ENCODE peak calls at places on chromosomes 16 and 17, in five cellular contexts. One of them, this sample, is unnamed.

GRCh38 chr16:4936181-4936990 is 562 bp downstream of the PPL start:
- DNase-seq in activated T-cell treated with anti-CD3 and anti-CD28 coated beads, Interleukin-2, amount 50 U/mL, for 4 hours: no peak
- DNase-seq in activated T-helper 1 cell treated with Interleukin-2 at 50 U/mL for 16 hours: no peak
- DNase-seq in fibroblast of lung: peak
- DNase-seq in HT1080: no peak
- DNase-seq in this sample: no peak

GRCh38 chr17:55290721-55291507 is 26.2 kb downstream of the HLF start:
- DNase-seq in activated T-cell treated with anti-CD3 and anti-CD28 coated beads, Interleukin-2, amount 50 U/mL, for 4 hours: no peak
- DNase-seq in activated T-helper 1 cell treated with Interleukin-2 at 50 U/mL for 16 hours: no peak
- DNase-seq in fibroblast of lung: no peak
- DNase-seq in HT1080: no peak
- DNase-seq in this sample: no peak

GRCh38 chr16:2422123-2422867 is 7.0 kb upstream of the CCNF start:
- DNase-seq in activated T-cell treated with anti-CD3 and anti-CD28 coated beads, Interleukin-2, amount 50 U/mL, for 4 hours: no peak
- DNase-seq in activated T-helper 1 cell treated with Interleukin-2 at 50 U/mL for 16 hours: no peak
- DNase-seq in fibroblast of lung: no peak
- DNase-seq in HT1080: no peak
- DNase-seq in this sample: no peak

GRCh38 chr16:81711609-81712329 is 67.3 kb upstream of the PLCG2 start:
- DNase-seq in activated T-cell treated with anti-CD3 and anti-CD28 coated beads, Interleukin-2, amount 50 U/mL, for 4 hours: no peak
- DNase-seq in activated T-helper 1 cell treated with Interleukin-2 at 50 U/mL for 16 hours: no peak
- DNase-seq in fibroblast of lung: peak
- DNase-seq in HT1080: peak
- DNase-seq in this sample: peak

GRCh38 chr17:54956802-54957201 is 11.7 kb downstream of the COX11 start:
- DNase-seq in activated T-cell treated with anti-CD3 and anti-CD28 coated beads, Interleukin-2, amount 50 U/mL, for 4 hours: no peak
- DNase-seq in activated T-helper 1 cell treated with Interleukin-2 at 50 U/mL for 16 hours: no peak
- DNase-seq in fibroblast of lung: no peak
- DNase-seq in HT1080: no peak
- DNase-seq in this sample: no peak

GRCh38 chr16:25161753-25162152 is 50.2 kb downstream of the LCMT1 start:
- DNase-seq in activated T-cell treated with anti-CD3 and anti-CD28 coated beads, Interleukin-2, amount 50 U/mL, for 4 hours: no peak
- DNase-seq in activated T-helper 1 cell treated with Interleukin-2 at 50 U/mL for 16 hours: no peak
- DNase-seq in fibroblast of lung: no peak
- DNase-seq in HT1080: no peak
- DNase-seq in this sample: no peak

GRCh38 chr17:50102164-50102991 is 7.2 kb downstream of the PDK2 start:
- DNase-seq in activated T-cell treated with anti-CD3 and anti-CD28 coated beads, Interleukin-2, amount 50 U/mL, for 4 hours: no peak
- DNase-seq in activated T-helper 1 cell treated with Interleukin-2 at 50 U/mL for 16 hours: no peak
- DNase-seq in fibroblast of lung: no peak
- DNase-seq in HT1080: no peak
- DNase-seq in this sample: peak

GRCh38 chr16:30527635-30528178 is 1.3 kb upstream of the ZNF768 start:
- DNase-seq in activated T-cell treated with anti-CD3 and anti-CD28 coated beads, Interleukin-2, amount 50 U/mL, for 4 hours: no peak
- DNase-seq in activated T-helper 1 cell treated with Interleukin-2 at 50 U/mL for 16 hours: no peak
- DNase-seq in fibroblast of lung: no peak
- DNase-seq in HT1080: no peak
- DNase-seq in this sample: no peak

GRCh38 chr16:58127033-58127556 is 2.1 kb downstream of the CFAP20 start:
- DNase-seq in activated T-cell treated with anti-CD3 and anti-CD28 coated beads, Interleukin-2, amount 50 U/mL, for 4 hours: no peak
- DNase-seq in activated T-helper 1 cell treated with Interleukin-2 at 50 U/mL for 16 hours: no peak
- DNase-seq in fibroblast of lung: peak
- DNase-seq in HT1080: no peak
- DNase-seq in this sample: peak

GRCh38 chr17:2266045-2266864 is 37.3 kb downstream of the SMG6 start:
- DNase-seq in activated T-cell treated with anti-CD3 and anti-CD28 coated beads, Interleukin-2, amount 50 U/mL, for 4 hours: peak
- DNase-seq in activated T-helper 1 cell treated with Interleukin-2 at 50 U/mL for 16 hours: peak
- DNase-seq in fibroblast of lung: no peak
- DNase-seq in HT1080: no peak
- DNase-seq in this sample: no peak

GRCh38 chr16:72400257-72401078 is 228.5 kb upstream of the PMFBP1 start:
- DNase-seq in activated T-cell treated with anti-CD3 and anti-CD28 coated beads, Interleukin-2, amount 50 U/mL, for 4 hours: no peak
- DNase-seq in activated T-helper 1 cell treated with Interleukin-2 at 50 U/mL for 16 hours: no peak
- DNase-seq in fibroblast of lung: peak
- DNase-seq in HT1080: peak
- DNase-seq in this sample: peak

GRCh38 chr17:64357191-64357981 is 33.3 kb downstream of the PECAM1 start:
- DNase-seq in activated T-cell treated with anti-CD3 and anti-CD28 coated beads, Interleukin-2, amount 50 U/mL, for 4 hours: no peak
- DNase-seq in activated T-helper 1 cell treated with Interleukin-2 at 50 U/mL for 16 hours: no peak
- DNase-seq in fibroblast of lung: peak
- DNase-seq in HT1080: peak
- DNase-seq in this sample: no peak

GRCh38 chr17:12591336-12591735 is 74.4 kb upstream of the MYOCD start:
- DNase-seq in activated T-cell treated with anti-CD3 and anti-CD28 coated beads, Interleukin-2, amount 50 U/mL, for 4 hours: no peak
- DNase-seq in activated T-helper 1 cell treated with Interleukin-2 at 50 U/mL for 16 hours: no peak
- DNase-seq in fibroblast of lung: peak
- DNase-seq in HT1080: no peak
- DNase-seq in this sample: peak

GRCh38 chr16:23274968-23275367 is 27.1 kb upstream of the SCNN1B start:
- DNase-seq in activated T-cell treated with anti-CD3 and anti-CD28 coated beads, Interleukin-2, amount 50 U/mL, for 4 hours: no peak
- DNase-seq in activated T-helper 1 cell treated with Interleukin-2 at 50 U/mL for 16 hours: no peak
- DNase-seq in fibroblast of lung: no peak
- DNase-seq in HT1080: peak
- DNase-seq in this sample: peak

GRCh38 chr16:6633441-6633840 is 699.2 kb upstream of the RBFOX1 start:
- DNase-seq in activated T-cell treated with anti-CD3 and anti-CD28 coated beads, Interleukin-2, amount 50 U/mL, for 4 hours: no peak
- DNase-seq in activated T-helper 1 cell treated with Interleukin-2 at 50 U/mL for 16 hours: no peak
- DNase-seq in fibroblast of lung: no peak
- DNase-seq in HT1080: no peak
- DNase-seq in this sample: no peak

GRCh38 chr16:18936727-18937340 is 10.6 kb upstream of the SMG1 start:
- DNase-seq in activated T-cell treated with anti-CD3 and anti-CD28 coated beads, Interleukin-2, amount 50 U/mL, for 4 hours: no peak
- DNase-seq in activated T-helper 1 cell treated with Interleukin-2 at 50 U/mL for 16 hours: no peak
- DNase-seq in fibroblast of lung: no peak
- DNase-seq in HT1080: no peak
- DNase-seq in this sample: no peak

GRCh38 chr16:30753596-30753995 is 5.4 kb downstream of the PHKG2 start:
- DNase-seq in activated T-cell treated with anti-CD3 and anti-CD28 coated beads, Interleukin-2, amount 50 U/mL, for 4 hours: no peak
- DNase-seq in activated T-helper 1 cell treated with Interleukin-2 at 50 U/mL for 16 hours: no peak
- DNase-seq in fibroblast of lung: no peak
- DNase-seq in HT1080: no peak
- DNase-seq in this sample: no peak

GRCh38 chr17:81313776-81314409 is 18.8 kb upstream of the SLC38A10 start:
- DNase-seq in activated T-cell treated with anti-CD3 and anti-CD28 coated beads, Interleukin-2, amount 50 U/mL, for 4 hours: no peak
- DNase-seq in activated T-helper 1 cell treated with Interleukin-2 at 50 U/mL for 16 hours: no peak
- DNase-seq in fibroblast of lung: no peak
- DNase-seq in HT1080: no peak
- DNase-seq in this sample: no peak

GRCh38 chr16:10738231-10739077 is 5.2 kb upstream of the NUBP1 start:
- DNase-seq in activated T-cell treated with anti-CD3 and anti-CD28 coated beads, Interleukin-2, amount 50 U/mL, for 4 hours: peak
- DNase-seq in activated T-helper 1 cell treated with Interleukin-2 at 50 U/mL for 16 hours: no peak
- DNase-seq in fibroblast of lung: peak
- DNase-seq in HT1080: peak
- DNase-seq in this sample: peak

GRCh38 chr17:81487487-81488275 is 24.9 kb downstream of the ACTG1 start:
- DNase-seq in activated T-cell treated with anti-CD3 and anti-CD28 coated beads, Interleukin-2, amount 50 U/mL, for 4 hours: peak
- DNase-seq in activated T-helper 1 cell treated with Interleukin-2 at 50 U/mL for 16 hours: peak
- DNase-seq in fibroblast of lung: peak
- DNase-seq in HT1080: peak
- DNase-seq in this sample: peak

GRCh38 chr17:67414559-67414958 is 37.5 kb downstream of the PITPNC1 start:
- DNase-seq in activated T-cell treated with anti-CD3 and anti-CD28 coated beads, Interleukin-2, amount 50 U/mL, for 4 hours: no peak
- DNase-seq in activated T-helper 1 cell treated with Interleukin-2 at 50 U/mL for 16 hours: no peak
- DNase-seq in fibroblast of lung: no peak
- DNase-seq in HT1080: no peak
- DNase-seq in this sample: no peak

GRCh38 chr16:397736-398332 is 835 bp downstream of the NME4 start:
- DNase-seq in activated T-cell treated with anti-CD3 and anti-CD28 coated beads, Interleukin-2, amount 50 U/mL, for 4 hours: no peak
- DNase-seq in activated T-helper 1 cell treated with Interleukin-2 at 50 U/mL for 16 hours: no peak
- DNase-seq in fibroblast of lung: peak
- DNase-seq in HT1080: no peak
- DNase-seq in this sample: peak

GRCh38 chr16:29990883-29991570 is 4.4 kb downstream of the HIRIP3 start:
- DNase-seq in activated T-cell treated with anti-CD3 and anti-CD28 coated beads, Interleukin-2, amount 50 U/mL, for 4 hours: no peak
- DNase-seq in activated T-helper 1 cell treated with Interleukin-2 at 50 U/mL for 16 hours: no peak
- DNase-seq in fibroblast of lung: no peak
- DNase-seq in HT1080: no peak
- DNase-seq in this sample: no peak

GRCh38 chr16:17468611-17469010 is 2.1 kb downstream of the XYLT1 start:
- DNase-seq in activated T-cell treated with anti-CD3 and anti-CD28 coated beads, Interleukin-2, amount 50 U/mL, for 4 hours: no peak
- DNase-seq in activated T-helper 1 cell treated with Interleukin-2 at 50 U/mL for 16 hours: no peak
- DNase-seq in fibroblast of lung: no peak
- DNase-seq in HT1080: no peak
- DNase-seq in this sample: no peak

This sample was measured in Caki2.